ENCODE peak calls at places on chromosomes 16 and 17, in five cellular contexts. One of them, this sample, is unnamed.
A peak's percentile ranks its signal among the peaks of the same experiment; 100 is the strongest.

GRCh38 chr17:216625-217024 is 35.2 kb upstream of the DOC2B start:
- DNase-seq in GM23248: no peak
- DNase-seq in fibroblast of lung: no peak
- DNase-seq in HepG2: no peak
- DNase-seq in H1: no peak
- DNase-seq in this sample: no peak

GRCh38 chr16:969508-970378 is 1.0 kb downstream of the LMF1 start:
- DNase-seq in HepG2: no peak
- DNase-seq in fibroblast of lung: peak; percentile 14
- DNase-seq in GM23248: peak; percentile 69
- DNase-seq in H1: peak; percentile 67
- DNase-seq in this sample: peak; percentile 54

GRCh38 chr17:28475151-28475900 is 1.9 kb downstream of the SLC13A2 start:
- DNase-seq in GM23248: no peak
- DNase-seq in fibroblast of lung: no peak
- DNase-seq in HepG2: peak; percentile 35
- DNase-seq in H1: no peak
- DNase-seq in this sample: no peak

GRCh38 chr17:39239640-39240314 is 14.0 kb upstream of the STAC2 start:
- DNase-seq in H1: peak; percentile 94
- DNase-seq in HepG2: peak; percentile 55
- DNase-seq in GM23248: no peak
- DNase-seq in fibroblast of lung: no peak
- DNase-seq in this sample: peak; percentile 76

GRCh38 chr16:4648917-4649316 is 24.3 kb downstream of the MGRN1 start:
- DNase-seq in fibroblast of lung: no peak
- DNase-seq in HepG2: no peak
- DNase-seq in GM23248: no peak
- DNase-seq in H1: no peak
- DNase-seq in this sample: no peak

GRCh38 chr17:79087428-79088143 is 13.0 kb downstream of the ENGASE start:
- DNase-seq in GM23248: peak; percentile 70
- DNase-seq in H1: peak; percentile 97
- DNase-seq in HepG2: peak; percentile 41
- DNase-seq in fibroblast of lung: peak; percentile 39
- DNase-seq in this sample: peak; percentile 70

GRCh38 chr17:35731239-35731931 is at the start of gene RASL10B:
- DNase-seq in HepG2: peak; percentile 41
- DNase-seq in GM23248: peak; percentile 73
- DNase-seq in fibroblast of lung: peak; percentile 39
- DNase-seq in H1: peak; percentile 85
- DNase-seq in this sample: peak; percentile 76

GRCh38 chr17:66455022-66455547 is 152.7 kb downstream of the PRKCA start:
- DNase-seq in GM23248: no peak
- DNase-seq in HepG2: no peak
- DNase-seq in fibroblast of lung: peak; percentile 87
- DNase-seq in H1: no peak
- DNase-seq in this sample: no peak

GRCh38 chr17:65823713-65824112 is 262.3 kb upstream of the AXIN2 start:
- DNase-seq in HepG2: no peak
- DNase-seq in H1: no peak
- DNase-seq in fibroblast of lung: no peak
- DNase-seq in GM23248: no peak
- DNase-seq in this sample: no peak

GRCh38 chr16:11639925-11640899 is 28.0 kb upstream of the SNN start:
- DNase-seq in GM23248: peak; percentile 99
- DNase-seq in fibroblast of lung: peak; percentile 100
- DNase-seq in HepG2: peak; percentile 90
- DNase-seq in H1: no peak
- DNase-seq in this sample: peak; percentile 22

GRCh38 chr17:2459917-2460271 is 51.8 kb downstream of the METTL16 start:
- DNase-seq in HepG2: no peak
- DNase-seq in fibroblast of lung: peak; percentile 5
- DNase-seq in H1: no peak
- DNase-seq in GM23248: no peak
- DNase-seq in this sample: no peak

GRCh38 chr16:81201267-81201666 is 37.2 kb upstream of the BCO1 start:
- DNase-seq in HepG2: no peak
- DNase-seq in GM23248: peak; percentile 50
- DNase-seq in fibroblast of lung: no peak
- DNase-seq in H1: no peak
- DNase-seq in this sample: no peak

GRCh38 chr17:48261297-48261880 is 153.8 kb downstream of the SNX11 start:
- DNase-seq in fibroblast of lung: peak; percentile 20
- DNase-seq in HepG2: peak; percentile 54
- DNase-seq in H1: peak; percentile 70
- DNase-seq in GM23248: peak; percentile 53
- DNase-seq in this sample: peak; percentile 65

GRCh38 chr16:15493416-15494181 is 59.2 kb downstream of the BMERB1 start:
- DNase-seq in fibroblast of lung: peak; percentile 45
- DNase-seq in HepG2: no peak
- DNase-seq in GM23248: peak; percentile 88
- DNase-seq in H1: no peak
- DNase-seq in this sample: no peak

GRCh38 chr16:73047536-73048291 is at the start of gene ZFHX3:
- DNase-seq in GM23248: peak; percentile 83
- DNase-seq in HepG2: peak; percentile 76
- DNase-seq in H1: peak; percentile 84
- DNase-seq in fibroblast of lung: peak; percentile 68
- DNase-seq in this sample: no peak

GRCh38 chr16:85583491-85584181 is 29.5 kb upstream of the GSE1 start:
- DNase-seq in HepG2: no peak
- DNase-seq in GM23248: peak; percentile 82
- DNase-seq in H1: no peak
- DNase-seq in fibroblast of lung: peak; percentile 70
- DNase-seq in this sample: no peak

GRCh38 chr17:40303009-40303657 is 5.8 kb upstream of the RARA start:
- DNase-seq in GM23248: peak; percentile 81
- DNase-seq in H1: no peak
- DNase-seq in fibroblast of lung: peak; percentile 85
- DNase-seq in HepG2: peak; percentile 64
- DNase-seq in this sample: peak; percentile 36

GRCh38 chr17:27236710-27237315 is 57.1 kb upstream of the WSB1 start:
- DNase-seq in fibroblast of lung: peak; percentile 86
- DNase-seq in HepG2: peak; percentile 63
- DNase-seq in GM23248: peak; percentile 67
- DNase-seq in H1: peak; percentile 86
- DNase-seq in this sample: peak; percentile 74

GRCh38 chr16:57764006-57764340 is 28.4 kb downstream of the KATNB1 start:
- DNase-seq in fibroblast of lung: no peak
- DNase-seq in GM23248: no peak
- DNase-seq in HepG2: no peak
- DNase-seq in H1: no peak
- DNase-seq in this sample: no peak

GRCh38 chr16:11478431-11479119 is 108.1 kb downstream of the LITAF start:
- DNase-seq in H1: no peak
- DNase-seq in HepG2: no peak
- DNase-seq in fibroblast of lung: no peak
- DNase-seq in GM23248: no peak
- DNase-seq in this sample: no peak

GRCh38 chr17:50149425-50150353 is 788 bp downstream of the PPP1R9B start:
- DNase-seq in fibroblast of lung: peak; percentile 49
- DNase-seq in H1: no peak
- DNase-seq in GM23248: peak; percentile 84
- DNase-seq in HepG2: no peak
- DNase-seq in this sample: no peak

GRCh38 chr16:55661842-55662479 is 6.2 kb downstream of the SLC6A2 start:
- DNase-seq in GM23248: peak; percentile 84
- DNase-seq in fibroblast of lung: no peak
- DNase-seq in H1: no peak
- DNase-seq in HepG2: no peak
- DNase-seq in this sample: no peak

GRCh38 chr17:48131216-48131824 is 23.8 kb downstream of the SNX11 start:
- DNase-seq in fibroblast of lung: peak; percentile 79
- DNase-seq in H1: peak; percentile 68
- DNase-seq in GM23248: peak; percentile 75
- DNase-seq in HepG2: peak; percentile 74
- DNase-seq in this sample: peak; percentile 74

GRCh38 chr16:53689636-53690035 is 14.0 kb downstream of the RPGRIP1L start:
- DNase-seq in H1: no peak
- DNase-seq in HepG2: no peak
- DNase-seq in GM23248: peak; percentile 63
- DNase-seq in fibroblast of lung: no peak
- DNase-seq in this sample: no peak

GRCh38 chr16:86836503-86837125 is 258.3 kb downstream of the FOXL1 start:
- DNase-seq in HepG2: no peak
- DNase-seq in H1: no peak
- DNase-seq in GM23248: peak; percentile 86
- DNase-seq in fibroblast of lung: peak; percentile 92
- DNase-seq in this sample: no peak

GRCh38 chr16:31135535-31136286 is at the start of gene PRSS8:
- DNase-seq in fibroblast of lung: no peak
- DNase-seq in HepG2: no peak
- DNase-seq in GM23248: no peak
- DNase-seq in H1: peak; percentile 83
- DNase-seq in this sample: peak; percentile 82

GRCh38 chr16:28826141-28826540 is 3.3 kb downstream of the ATXN2L start:
- DNase-seq in fibroblast of lung: no peak
- DNase-seq in HepG2: no peak
- DNase-seq in H1: no peak
- DNase-seq in GM23248: peak; percentile 53
- DNase-seq in this sample: no peak

GRCh38 chr16:51762081-51762995 is 611.3 kb upstream of the SALL1 start:
- DNase-seq in fibroblast of lung: peak; percentile 72
- DNase-seq in GM23248: peak; percentile 89
- DNase-seq in H1: peak; percentile 93
- DNase-seq in HepG2: peak; percentile 52
- DNase-seq in this sample: peak; percentile 73

GRCh38 chr16:14418795-14419225 is 211.2 kb downstream of the PARN start:
- DNase-seq in fibroblast of lung: no peak
- DNase-seq in H1: no peak
- DNase-seq in HepG2: no peak
- DNase-seq in GM23248: no peak
- DNase-seq in this sample: no peak

GRCh38 chr16:14416184-14416583 is 213.9 kb downstream of the PARN start:
- DNase-seq in GM23248: no peak
- DNase-seq in H1: no peak
- DNase-seq in HepG2: no peak
- DNase-seq in fibroblast of lung: no peak
- DNase-seq in this sample: no peak

GRCh38 chr16:14419817-14420216 is 210.2 kb downstream of the PARN start:
- DNase-seq in GM23248: no peak
- DNase-seq in fibroblast of lung: no peak
- DNase-seq in HepG2: no peak
- DNase-seq in H1: no peak
- DNase-seq in this sample: no peak

GRCh38 chr16:14420721-14421488 is 209.2 kb downstream of the PARN start:
- DNase-seq in HepG2: peak; percentile 76
- DNase-seq in H1: no peak
- DNase-seq in GM23248: no peak
- DNase-seq in fibroblast of lung: peak; percentile 65
- DNase-seq in this sample: peak; percentile 33

DNA sequence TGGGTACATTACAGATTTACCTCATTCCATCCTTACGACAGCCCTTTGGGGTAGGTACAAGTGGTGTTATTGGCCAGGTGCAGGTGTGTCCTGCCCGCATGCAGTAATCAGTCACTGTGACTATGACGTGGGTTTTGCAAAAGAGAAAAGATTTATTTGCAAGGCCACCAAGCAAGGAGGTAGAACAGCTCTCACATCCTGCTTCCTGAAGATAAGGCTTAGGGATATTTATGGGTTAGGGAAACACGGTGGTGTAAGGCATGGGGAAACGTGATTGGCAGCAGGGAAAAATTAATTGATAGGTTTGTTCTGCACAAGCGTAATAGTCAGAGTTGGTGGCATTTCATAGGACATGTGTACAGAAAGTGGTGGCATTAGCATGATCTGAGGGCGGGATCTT is 214.8 kb downstream of the PARN start:
- DNase-seq in fibroblast of lung: no peak
- DNase-seq in H1: no peak
- DNase-seq in HepG2: no peak
- DNase-seq in GM23248: no peak
- DNase-seq in this sample: no peak
- TF ChIP-seq EZH2 in fibroblast of lung: no peak
- TF ChIP-seq EZH2 in H1: no peak
- TF ChIP-seq EZH2 in HepG2: no peak
- TF ChIP-seq EZH2 in GM23248: no peak
- TF ChIP-seq EZH2 in this sample: no peak

GRCh38 chr17:37671813-37672544 is 28.7 kb upstream of the DDX52 start:
- DNase-seq in GM23248: peak; percentile 95
- DNase-seq in HepG2: peak; percentile 85
- DNase-seq in fibroblast of lung: peak; percentile 56
- DNase-seq in H1: no peak
- DNase-seq in this sample: no peak
- TF ChIP-seq EZH2 in GM23248: no peak
- TF ChIP-seq EZH2 in HepG2: no peak
- TF ChIP-seq EZH2 in fibroblast of lung: no peak
- TF ChIP-seq EZH2 in H1: no peak
- TF ChIP-seq EZH2 in this sample: no peak

DNA sequence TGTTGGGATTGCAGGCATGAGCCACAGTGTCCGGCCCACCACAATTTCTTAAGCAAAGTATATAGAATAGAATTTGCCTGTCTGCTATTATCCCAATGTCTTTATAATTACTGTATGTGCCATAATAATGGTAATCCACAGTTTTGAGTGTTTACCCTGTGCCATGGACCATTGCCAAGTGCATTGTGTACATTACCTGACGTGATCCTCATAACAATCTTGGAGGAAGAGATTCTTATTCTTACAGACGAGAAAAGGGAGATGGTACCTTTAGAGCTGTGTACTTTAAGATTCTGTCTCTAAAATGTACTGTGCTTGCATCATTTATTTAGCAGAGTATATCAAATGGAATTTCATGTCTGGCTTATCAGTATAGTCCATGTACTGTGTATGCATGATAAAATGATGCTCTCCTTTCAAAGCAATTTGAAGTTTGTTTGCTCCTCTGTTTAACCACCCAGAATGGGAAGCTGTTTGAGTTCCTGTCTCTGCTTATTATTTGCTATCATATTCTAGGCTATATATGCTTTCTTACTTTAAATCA is 13.8 kb upstream of the CDR2 start:
- DNase-seq in HepG2: no peak
- DNase-seq in GM23248: no peak
- DNase-seq in fibroblast of lung: peak; percentile 10
- DNase-seq in H1: no peak
- DNase-seq in this sample: no peak
- TF ChIP-seq EZH2 in HepG2: no peak
- TF ChIP-seq EZH2 in GM23248: no peak
- TF ChIP-seq EZH2 in fibroblast of lung: no peak
- TF ChIP-seq EZH2 in H1: no peak
- TF ChIP-seq EZH2 in this sample: no peak

DNA sequence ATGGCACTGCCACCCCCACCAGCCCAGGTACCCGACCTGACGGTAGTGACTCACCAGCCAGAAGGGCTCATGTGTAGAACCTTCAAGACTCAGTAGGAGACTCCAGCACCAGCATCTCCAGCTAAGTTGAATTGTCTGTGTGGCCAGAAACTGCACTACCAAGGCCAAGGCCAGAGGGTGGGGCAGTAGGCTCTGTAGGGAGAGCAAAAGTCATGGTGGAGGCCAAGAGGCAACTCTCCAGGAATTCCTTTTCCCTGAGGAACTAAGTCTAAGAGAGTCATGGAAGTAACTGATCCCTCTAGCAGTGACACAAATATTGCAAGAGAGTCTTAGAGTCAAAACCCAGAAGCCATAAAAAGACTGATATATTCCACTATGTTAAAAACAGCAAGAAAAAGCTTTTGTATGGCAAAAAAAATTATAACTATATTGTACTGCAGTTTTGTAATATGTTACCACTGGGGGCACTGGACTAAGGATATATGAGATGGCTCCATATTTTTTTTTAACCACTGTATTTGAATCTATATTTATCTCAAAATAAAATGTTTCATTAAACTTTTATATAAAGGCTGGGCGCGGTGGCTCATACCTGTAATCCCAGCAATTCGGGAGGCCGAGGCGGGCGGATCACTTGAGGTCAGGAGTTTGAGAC is 30.2 kb upstream of the GUCY2D start:
- DNase-seq in HepG2: no peak
- DNase-seq in fibroblast of lung: peak; percentile 13
- DNase-seq in GM23248: peak; percentile 52
- DNase-seq in H1: no peak
- DNase-seq in this sample: no peak
- TF ChIP-seq EZH2 in HepG2: no peak
- TF ChIP-seq EZH2 in fibroblast of lung: no peak
- TF ChIP-seq EZH2 in GM23248: no peak
- TF ChIP-seq EZH2 in H1: no peak
- TF ChIP-seq EZH2 in this sample: no peak